ENCODE peak calls at places on chromosome 7, in five cellular contexts. Q is A549, Y is lung, E is upper lobe of left lung, O is suprapubic skin. R is an unnamed sample.

GRCh38 chr7:24504040-24504439 is 69.2 kb upstream of the PALS2 start:
- DNase-seq in E (no peak), O (no peak), Y (no peak), Q (no peak), R (no peak)

GRCh38 chr7:1959305-1959704 is 273.4 kb downstream of the MAD1L1 start:
- DNase-seq in Q (no peak), E (no peak), Y (no peak), O (no peak), R (no peak)

GRCh38 chr7:78510580-78511188 is 712.1 kb downstream of the PHTF2 start:
- DNase-seq in O (no peak), Y (no peak), Q (peak), E (no peak), R (no peak)

GRCh38 chr7:91777522-91777921 is 103.0 kb downstream of the MTERF1 start:
- DNase-seq in Y (no peak), Q (no peak), O (no peak), E (no peak), R (no peak)

GRCh38 chr7:71598553-71598952 is 466.6 kb downstream of the GALNT17 start:
- DNase-seq in E (no peak), Y (no peak), O (no peak), Q (no peak), R (no peak)

GRCh38 chr7:31307941-31308340 is 32.6 kb downstream of the NEUROD6 start:
- DNase-seq in O (no peak), Q (no peak), E (no peak), Y (no peak), R (no peak)

GRCh38 chr7:134197342-134197741 is 70.2 kb downstream of the LRGUK start:
- DNase-seq in Y (no peak), E (no peak), O (no peak), Q (no peak), R (no peak)

GRCh38 chr7:265192-265997 is 24.6 kb upstream of the FOXL3 start:
- DNase-seq in Y (no peak), Q (no peak), O (no peak), E (peak), R (no peak)

GRCh38 chr7:42611961-42612360 is 299.9 kb downstream of the C7orf25 start:
- DNase-seq in Q (no peak), O (no peak), E (no peak), Y (no peak), R (no peak)

GRCh38 chr7:70486977-70487376 is 645.0 kb upstream of the GALNT17 start:
- DNase-seq in Q (no peak), E (no peak), O (no peak), Y (no peak), R (peak)

GRCh38 chr7:150665075-150665794 is 20.3 kb upstream of the GIMAP2 start:
- DNase-seq in E (no peak), O (no peak), Y (no peak), Q (no peak), R (no peak)

DNA sequence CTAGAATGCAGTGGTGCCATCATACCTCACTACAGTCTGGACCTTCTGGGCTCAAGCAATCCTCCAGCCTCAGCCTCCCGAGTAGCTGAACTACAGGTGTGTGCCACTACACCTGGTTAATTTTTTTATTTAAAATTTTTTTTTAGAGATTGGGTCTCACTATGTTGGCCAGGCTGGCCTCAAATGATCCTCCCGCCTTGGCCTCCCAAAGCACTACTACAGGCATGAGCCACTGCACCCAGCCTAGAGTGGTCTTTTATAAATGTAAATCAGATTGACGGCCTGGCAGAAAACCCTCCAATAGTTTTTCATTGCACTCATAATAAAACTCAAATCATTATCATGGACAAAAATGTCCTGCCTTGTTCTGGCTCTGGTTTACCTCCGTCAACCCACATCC is 201.7 kb upstream of the PLXNA4 start:
- DNase-seq in E (no peak), O (no peak), Y (no peak), Q (no peak), R (no peak)
- H3K4me3 ChIP-seq in E (no peak), O (no peak), Y (no peak), Q (no peak), R (no peak)

GRCh38 chr7:142603870-142604448 is 145.3 kb upstream of the PRSS1 start:
- DNase-seq in Y (no peak), Q (peak), E (no peak), O (no peak), R (peak)
- H3K4me3 ChIP-seq in Y (no peak), Q (no peak), E (no peak), O (no peak), R (no peak)

DNA sequence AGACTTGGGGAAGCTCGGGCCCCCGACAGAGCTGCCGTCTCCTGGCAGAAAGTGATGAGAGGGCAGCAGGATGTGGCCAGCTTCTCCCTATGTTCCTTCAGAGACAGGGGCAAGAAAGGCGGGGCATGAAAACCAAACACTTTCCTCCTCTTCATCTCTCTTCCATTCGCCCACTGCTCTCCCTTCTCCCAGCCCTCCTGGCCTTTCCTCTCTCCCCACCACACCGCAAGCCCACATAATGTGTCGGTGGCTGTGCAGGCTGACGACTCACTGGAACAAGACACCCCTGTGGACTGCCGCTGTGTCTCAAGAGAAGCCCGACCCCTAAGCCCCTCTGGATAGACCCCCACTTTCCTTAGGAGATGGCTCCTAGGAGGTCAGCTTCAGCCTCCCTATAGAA is 59.3 kb upstream of the LRRC4 start:
- DNase-seq in Y (no peak), E (no peak), O (no peak), Q (no peak), R (no peak)
- H3K4me3 ChIP-seq in Y (no peak), E (no peak), O (no peak), Q (no peak), R (no peak)

DNA sequence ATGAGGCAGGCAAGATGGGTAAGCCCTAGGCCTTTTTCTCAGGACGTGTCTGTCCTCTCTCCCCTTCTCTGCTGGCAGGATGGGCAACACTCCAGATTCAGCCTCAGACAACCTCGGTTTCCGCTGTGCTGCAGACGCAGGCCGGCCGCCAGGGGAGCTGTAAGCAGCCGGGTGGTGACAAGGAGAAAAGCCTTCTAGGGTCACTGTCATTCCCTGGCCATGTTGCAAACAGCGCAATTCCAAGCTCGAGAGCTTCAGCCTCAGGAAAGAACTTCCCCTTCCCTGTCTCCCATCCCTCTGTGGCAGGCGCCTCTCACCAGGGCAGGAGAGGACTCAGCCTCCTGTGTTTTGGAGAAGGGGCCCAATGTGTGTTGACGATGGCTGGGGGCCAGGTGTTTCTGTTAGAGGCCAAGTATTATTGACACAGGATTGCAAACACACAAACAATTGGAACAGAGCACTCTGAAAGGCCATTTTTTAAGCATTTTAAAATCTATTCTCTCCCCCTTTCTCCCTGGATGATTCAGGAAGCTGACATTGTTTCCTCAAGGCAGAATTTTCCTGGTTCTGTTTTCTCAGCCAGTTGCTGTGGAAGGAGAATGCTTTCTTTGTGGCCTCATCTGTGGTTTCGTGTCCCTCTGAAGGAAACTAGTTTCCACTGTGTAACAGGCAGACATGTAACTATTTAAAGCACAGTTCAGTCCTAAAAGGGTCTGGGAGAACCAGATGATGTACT is 13.1 kb downstream of the PHKG1 start:
- DNase-seq in E (peak), Q (peak), Y (peak), O (peak), R (peak)
- H3K4me3 ChIP-seq in E (no peak), Q (no peak), Y (no peak), O (no peak), R (no peak)

DNA sequence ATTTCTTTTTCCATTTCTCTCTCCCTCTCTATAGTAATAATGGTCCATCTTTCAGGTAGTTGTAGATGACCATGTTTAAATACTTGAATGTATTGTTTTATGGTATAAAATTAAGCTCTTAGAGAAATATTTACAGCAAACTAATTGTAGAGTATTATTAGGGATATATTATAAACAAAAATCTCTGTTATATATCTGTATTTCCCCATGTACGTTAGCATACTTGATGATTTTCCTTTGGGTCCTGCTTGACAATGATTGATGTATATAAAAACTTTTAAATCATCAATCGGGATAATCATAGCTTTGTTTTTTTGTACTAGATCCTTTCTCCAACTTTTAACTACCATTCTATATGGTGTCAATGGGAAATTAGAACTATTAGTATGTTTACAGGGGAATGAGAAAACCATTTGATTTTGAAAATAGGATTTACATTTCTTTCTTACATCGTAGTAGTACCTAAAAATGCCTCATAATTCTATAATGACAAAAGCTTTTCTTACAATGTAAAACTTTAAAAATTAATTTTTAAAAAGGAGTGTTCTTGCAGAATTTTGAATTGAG is 117.5 kb upstream of the CDK13 start:
- DNase-seq in Y (no peak), Q (no peak), E (no peak), O (no peak), R (no peak)
- H3K4me3 ChIP-seq in Y (no peak), Q (peak), E (peak), O (peak), R (no peak)

GRCh38 chr7:105222953-105223352 is 165.8 kb downstream of the SRPK2 start:
- DNase-seq in O (no peak), Y (no peak), Q (no peak), E (no peak), R (no peak)

GRCh38 chr7:105227391-105227790 is 161.3 kb downstream of the SRPK2 start:
- DNase-seq in Q (no peak), Y (no peak), O (no peak), E (no peak), R (no peak)

GRCh38 chr7:105228555-105228954 is 160.2 kb downstream of the SRPK2 start:
- DNase-seq in Q (no peak), Y (no peak), E (peak), O (no peak), R (no peak)

GRCh38 chr7:105229641-105230040 is 159.1 kb downstream of the SRPK2 start:
- DNase-seq in O (no peak), Y (no peak), Q (no peak), E (no peak), R (no peak)

DNA sequence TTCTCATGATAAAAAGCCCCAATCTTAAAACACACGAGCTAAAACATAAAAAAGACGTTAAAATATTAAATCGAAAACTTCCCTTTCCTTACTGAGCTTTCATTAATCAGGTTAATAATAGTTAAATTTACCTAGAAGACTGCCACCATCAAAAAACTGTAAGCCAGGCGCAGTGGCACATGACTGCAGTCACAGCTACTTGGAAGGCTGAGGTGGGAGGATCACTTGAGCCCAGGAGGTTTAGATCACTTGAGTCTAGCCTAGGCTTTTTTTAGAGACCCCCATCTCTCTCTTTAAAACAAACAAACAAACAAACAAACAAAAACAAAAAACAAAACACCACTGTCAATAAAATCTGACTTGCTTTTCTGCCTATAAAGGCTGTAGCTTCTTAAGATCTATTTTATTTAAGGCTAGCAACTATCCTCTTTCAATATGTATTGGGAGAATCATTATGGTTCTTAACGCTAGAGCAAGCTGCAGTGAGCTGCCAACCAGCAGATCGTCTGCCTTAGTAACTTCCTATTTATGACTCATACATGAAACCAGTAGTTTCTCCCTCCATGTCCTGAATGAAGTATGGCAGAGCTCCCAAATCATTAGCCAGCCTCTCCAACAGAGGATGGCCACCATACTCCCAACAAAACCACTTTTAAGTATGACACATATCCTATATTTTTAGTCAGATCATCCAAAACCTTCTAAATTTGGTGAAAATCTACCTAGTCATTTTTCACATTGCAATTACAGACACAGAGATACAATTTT is 163.7 kb downstream of the SRPK2 start:
- DNase-seq in E (no peak), Q (peak), Y (no peak), O (no peak), R (peak)
- H3K4me3 ChIP-seq in E (no peak), Q (no peak), Y (no peak), O (no peak), R (no peak)